ENCODE peak calls at places on chromosomes 3 and 15, in ten cellular contexts. D is coronary artery, B is cardiac muscle cell, M is astrocyte, G is lower lobe of right lung, L is GM12865, Z is upper lobe of right lung, H is uterus, U is Calu3, J is right lobe of liver. F is an unnamed sample.

GRCh38 chr15:78076231-78077052 is 1.1 kb downstream of the TBC1D2B start:
- DNase-seq in B (no peak), J (no peak), U (no peak), D (no peak), M (no peak), H (no peak), Z (no peak), L (no peak), G (no peak), F (no peak)

GRCh38 chr15:101504373-101504772 is 14.9 kb upstream of the PCSK6 start:
- DNase-seq in U (no peak), D (no peak), M (no peak), B (no peak), J (no peak), H (no peak), G (no peak), L (no peak), Z (no peak), F (no peak)

GRCh38 chr15:89340586-89340985 is 6.0 kb upstream of the POLG start:
- DNase-seq in Z (no peak), D (no peak), H (no peak), J (no peak), G (no peak), B (no peak), U (no peak), M (no peak), L (no peak), F (no peak)

GRCh38 chr15:48112242-48112641 is 8.5 kb upstream of the SLC24A5 start:
- DNase-seq in L (peak), J (no peak), B (peak), Z (no peak), H (no peak), G (no peak), D (no peak), U (peak), M (peak), F (no peak)

GRCh38 chr3:29141912-29142262 is 139.0 kb upstream of the RBMS3 start:
- DNase-seq in Z (no peak), H (no peak), L (no peak), G (no peak), M (no peak), J (no peak), B (peak), D (no peak), U (no peak), F (no peak)

GRCh38 chr3:145024700-145025099 is 1053.1 kb downstream of the DIPK2A start:
- DNase-seq in J (no peak), D (no peak), B (no peak), H (no peak), Z (no peak), M (no peak), L (no peak), G (no peak), U (no peak), F (no peak)

GRCh38 chr3:194930439-194931204 is 244.9 kb downstream of the FAM43A start:
- DNase-seq in G (no peak), H (no peak), J (no peak), Z (no peak), U (no peak), D (no peak), L (no peak), B (peak), M (peak), F (no peak)

GRCh38 chr15:31476866-31477265 is 150.2 kb downstream of the KLF13 start:
- DNase-seq in L (no peak), M (no peak), H (no peak), B (no peak), D (peak), J (peak), Z (peak), U (no peak), G (no peak), F (no peak)

GRCh38 chr3:194715022-194715800 is 29.5 kb downstream of the FAM43A start:
- DNase-seq in M (no peak), B (no peak), U (peak), L (no peak), J (no peak), Z (no peak), D (no peak), G (no peak), H (no peak), F (no peak)

GRCh38 chr3:11195721-11196332 is 41.5 kb downstream of the HRH1 start:
- DNase-seq in B (peak), Z (no peak), J (no peak), U (no peak), G (no peak), D (no peak), L (no peak), M (peak), H (no peak), F (no peak)

GRCh38 chr3:125602752-125603649 is 7.7 kb upstream of the OSBPL11 start:
- DNase-seq in M (peak), D (no peak), L (no peak), J (no peak), H (no peak), G (no peak), Z (no peak), B (peak), U (peak), F (no peak)

GRCh38 chr3:127121850-127122249 is 71.1 kb upstream of the PRR23E start:
- DNase-seq in L (no peak), M (no peak), J (no peak), G (no peak), H (no peak), U (no peak), B (no peak), D (no peak), Z (no peak), F (no peak)

GRCh38 chr15:60408438-60409105 is 10.8 kb upstream of the ANXA2 start:
- DNase-seq in B (peak), L (peak), G (no peak), D (no peak), M (peak), Z (no peak), H (no peak), J (no peak), U (no peak), F (no peak)

GRCh38 chr3:197135212-197135611 is 105.6 kb upstream of the MELTF start:
- DNase-seq in U (no peak), Z (no peak), M (peak), B (no peak), H (no peak), L (no peak), J (no peak), G (no peak), D (no peak), F (no peak)

GRCh38 chr3:170751083-170751893 is 118.7 kb downstream of the RPL22L1 start:
- DNase-seq in Z (no peak), H (peak), B (peak), D (peak), G (no peak), J (no peak), M (peak), L (no peak), U (peak), F (no peak)

GRCh38 chr3:52535411-52536111 is 844 bp upstream of the UQCC5 start:
- DNase-seq in B (no peak), G (no peak), H (peak), U (no peak), D (no peak), Z (no peak), M (no peak), L (no peak), J (no peak), F (no peak)

GRCh38 chr15:90809536-90809935 is 58.9 kb upstream of the FURIN start:
- DNase-seq in D (no peak), B (no peak), H (no peak), Z (no peak), G (no peak), M (no peak), L (no peak), U (no peak), J (no peak), F (no peak)

GRCh38 chr15:46956456-46956855 is 760.8 kb upstream of the SEMA6D start:
- DNase-seq in D (no peak), M (no peak), J (no peak), Z (no peak), G (no peak), B (no peak), L (no peak), U (no peak), H (no peak), F (no peak)

GRCh38 chr15:43942157-43942556 is 115.4 kb downstream of the WDR76 start:
- DNase-seq in Z (no peak), U (no peak), M (no peak), H (no peak), J (no peak), L (no peak), D (no peak), B (no peak), G (no peak), F (no peak)

GRCh38 chr15:72339777-72340177 is 19.8 kb upstream of the CELF6 start:
- DNase-seq in H (no peak), L (no peak), G (no peak), M (peak), D (no peak), B (peak), U (no peak), Z (no peak), J (no peak), F (no peak)

GRCh38 chr15:98983333-98983732 is 24.3 kb downstream of the PGPEP1L start:
- DNase-seq in L (peak), G (no peak), M (peak), H (peak), D (no peak), J (no peak), B (peak), U (no peak), Z (no peak), F (no peak)

GRCh38 chr15:98981851-98982722 is 25.5 kb downstream of the PGPEP1L start:
- DNase-seq in J (no peak), G (no peak), L (peak), U (no peak), H (no peak), Z (no peak), D (no peak), M (peak), B (no peak), F (no peak)

GRCh38 chr15:98976500-98976899 is 31.1 kb downstream of the PGPEP1L start:
- DNase-seq in Z (no peak), U (no peak), B (no peak), G (no peak), H (no peak), J (no peak), L (no peak), M (no peak), D (no peak), F (no peak)

GRCh38 chr15:98978153-98978552 is 29.4 kb downstream of the PGPEP1L start:
- DNase-seq in U (no peak), J (no peak), M (no peak), B (no peak), D (no peak), H (no peak), G (no peak), Z (no peak), L (peak), F (no peak)

GRCh38 chr15:98980899-98981228 is 26.7 kb downstream of the PGPEP1L start:
- DNase-seq in Z (no peak), D (no peak), L (peak), H (no peak), J (no peak), M (no peak), B (no peak), G (no peak), U (no peak), F (no peak)
- TF ChIP-seq CTCF in Z (no peak), D (no peak), L (no peak), H (no peak), J (no peak), M (no peak), B (no peak), G (no peak), U (no peak), F (no peak)

DNA sequence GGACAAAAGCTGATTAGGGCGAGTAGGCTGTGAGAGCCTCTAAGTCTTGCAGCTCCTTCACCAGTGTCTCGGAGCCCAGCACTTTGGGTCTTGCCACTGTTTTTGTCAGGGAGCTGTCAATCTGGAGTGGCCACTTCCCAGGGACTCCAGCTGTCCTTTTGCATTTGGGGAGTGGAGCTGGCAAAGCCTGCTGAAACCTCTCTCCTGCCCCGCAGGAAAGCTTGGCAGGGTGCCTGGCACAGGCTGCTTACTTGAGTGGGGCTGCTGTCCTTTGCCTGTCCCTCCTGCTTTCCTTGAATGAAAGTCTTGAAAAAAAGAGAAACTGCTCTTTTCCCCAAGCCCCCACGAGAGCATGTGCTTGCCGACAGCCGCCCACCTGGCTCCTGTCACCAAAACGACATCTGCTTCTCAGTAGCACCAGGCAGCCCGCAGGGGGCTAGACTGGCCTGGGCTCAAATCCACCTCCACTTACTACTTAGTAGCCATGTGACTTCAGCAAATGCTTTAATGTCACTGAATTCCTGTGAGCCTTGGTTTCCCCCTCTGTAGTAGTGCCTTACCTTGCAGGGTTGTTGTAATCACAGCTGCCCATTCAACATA is 13.7 kb downstream of the USP13 start:
- DNase-seq in B (peak), L (no peak), D (no peak), M (peak), U (no peak), G (peak), H (no peak), J (peak), Z (peak), F (no peak)
- TF ChIP-seq CTCF in B (no peak), L (no peak), D (no peak), M (no peak), U (no peak), G (no peak), H (no peak), J (no peak), Z (no peak), F (peak)

DNA sequence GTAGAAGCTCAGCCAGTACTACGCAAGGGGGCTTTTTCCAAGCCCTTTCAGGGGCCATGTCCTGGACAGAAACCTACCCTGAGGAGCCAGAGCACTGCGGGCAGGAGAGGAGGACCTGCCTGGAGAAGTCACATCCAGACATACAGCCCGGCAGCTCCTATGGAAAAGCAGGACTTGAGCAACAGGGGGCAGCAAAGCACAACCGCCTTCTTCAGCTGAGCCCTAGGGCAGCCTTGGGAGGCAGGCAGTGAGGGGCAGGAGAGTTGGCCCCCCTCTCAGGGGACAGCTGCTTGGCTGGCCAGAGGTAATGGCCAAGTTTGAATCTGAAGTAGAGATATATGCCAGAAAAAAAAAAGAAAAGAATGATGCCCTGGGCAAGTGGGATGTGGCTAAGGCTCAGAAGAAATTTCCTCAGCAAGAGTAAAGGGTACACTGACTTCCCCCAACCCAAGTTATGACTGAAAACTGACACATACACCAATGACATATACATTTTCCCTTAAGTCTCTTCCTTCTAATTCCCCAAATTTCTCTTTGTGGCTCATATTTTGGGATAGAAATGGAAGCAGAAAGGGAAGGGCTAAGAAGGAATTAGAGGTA is 56.9 kb downstream of the CYP19A1 start:
- DNase-seq in M (no peak), L (peak), J (peak), H (peak), B (peak), D (no peak), Z (peak), G (peak), U (peak), F (no peak)
- TF ChIP-seq CTCF in M (peak), L (peak), J (peak), H (peak), B (peak), D (peak), Z (peak), G (peak), U (peak), F (peak)

DNA sequence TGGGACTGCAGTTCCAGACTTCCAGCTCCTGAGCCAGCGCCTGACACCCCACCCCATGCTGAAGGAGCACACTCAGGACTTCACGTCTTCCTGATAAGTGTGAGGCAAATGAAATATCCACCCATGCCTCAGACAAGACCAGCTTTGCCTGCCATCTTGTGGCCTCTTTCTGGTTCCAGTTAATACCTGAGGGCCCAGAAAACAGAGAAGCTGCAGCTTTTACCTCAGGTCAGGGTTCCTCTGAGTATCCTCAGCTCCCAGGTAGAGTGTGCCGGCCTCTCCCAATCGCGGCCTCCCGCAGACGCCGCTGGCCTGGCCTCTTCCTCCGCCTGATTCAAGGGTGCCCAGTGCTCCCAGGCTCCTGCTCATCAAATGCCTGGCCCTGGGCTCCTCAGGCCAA is 5.1 kb upstream of the KLHL6 start:
- DNase-seq in L (peak), Z (no peak), D (no peak), M (no peak), J (no peak), H (no peak), U (peak), G (no peak), B (no peak), F (no peak)
- TF ChIP-seq CTCF in L (peak), Z (peak), D (no peak), M (no peak), J (peak), H (no peak), U (no peak), G (peak), B (no peak), F (peak)